ENCODE peak calls at places on chromosome 4, in five cellular contexts. Z, K, E, W and O are unnamed samples.

GRCh38 chr4:8182858-8183725 is 16.0 kb upstream of the SH3TC1 start:
- DNase-seq in Z (no peak), K (peak), E (peak), W (no peak), O (no peak)

GRCh38 chr4:38230121-38230728 is 270.0 kb downstream of the PTTG2 start:
- DNase-seq in Z (no peak), K (peak), E (peak), W (no peak), O (no peak)

GRCh38 chr4:89528525-89529133 is 221.0 kb upstream of the GPRIN3 start:
- DNase-seq in Z (no peak), K (no peak), E (no peak), W (no peak), O (no peak)

GRCh38 chr4:5784960-5785611 is 74.1 kb downstream of the EVC start:
- DNase-seq in Z (no peak), K (no peak), E (no peak), W (no peak), O (no peak)

GRCh38 chr4:151850751-151851150 is 89.9 kb upstream of the GATB start:
- DNase-seq in Z (no peak), K (no peak), E (no peak), W (no peak), O (no peak)

GRCh38 chr4:19888587-19888986 is 363.1 kb upstream of the SLIT2 start:
- DNase-seq in Z (no peak), K (no peak), E (no peak), W (no peak), O (no peak)

GRCh38 chr4:136637071-136637777 is 895.1 kb downstream of the PCDH18 start:
- DNase-seq in Z (no peak), K (no peak), E (no peak), W (peak), O (no peak)

GRCh38 chr4:100306018-100306417 is 115.8 kb upstream of the DDIT4L start:
- DNase-seq in Z (no peak), K (no peak), E (no peak), W (no peak), O (no peak)

GRCh38 chr4:145843148-145843547 is 95.5 kb downstream of the ZNF827 start:
- DNase-seq in Z (no peak), K (no peak), E (peak), W (no peak), O (no peak)

GRCh38 chr4:41709844-41710481 is 38.6 kb downstream of the PHOX2B start:
- DNase-seq in Z (peak), K (no peak), E (peak), W (no peak), O (no peak)

GRCh38 chr4:165009493-165010227 is 22.1 kb upstream of the TRIM60 start:
- DNase-seq in Z (no peak), K (no peak), E (no peak), W (no peak), O (no peak)

GRCh38 chr4:156941940-156942548 is 29.6 kb downstream of the PDGFC start:
- DNase-seq in Z (peak), K (peak), E (no peak), W (no peak), O (peak)

GRCh38 chr4:120517966-120518365 is 404.6 kb downstream of the PRDM5 start:
- DNase-seq in Z (no peak), K (peak), E (no peak), W (no peak), O (peak)

GRCh38 chr4:102684605-102685052 is 76.1 kb downstream of the MANBA start:
- DNase-seq in Z (no peak), K (no peak), E (peak), W (no peak), O (no peak)